ENCODE peak calls at places on chromosomes 1 and 21, in six cellular contexts. Z, P, L, Y, U and S are unnamed samples.

GRCh38 chr1:230385930-230386329 is 40.2 kb downstream of the PGBD5 start:
- DNase-seq in Z (no peak), P (no peak), L (no peak), Y (no peak), U (no peak), S (no peak)

GRCh38 chr1:179137623-179138235 is 55.9 kb downstream of the TOR3A start:
- DNase-seq in Z (no peak), P (no peak), L (no peak), Y (no peak), U (peak), S (no peak)

GRCh38 chr1:167689569-167689925 is 32.2 kb upstream of the MPZL1 start:
- DNase-seq in Z (no peak), P (no peak), L (no peak), Y (no peak), U (no peak), S (no peak)

GRCh38 chr1:4702927-4703326 is 48.5 kb downstream of the AJAP1 start:
- DNase-seq in Z (no peak), P (no peak), L (no peak), Y (no peak), U (no peak), S (no peak)

GRCh38 chr1:190453550-190453949 is 24.1 kb downstream of the BRINP3 start:
- DNase-seq in Z (no peak), P (no peak), L (no peak), Y (peak), U (peak), S (no peak)

GRCh38 chr1:42684139-42684538 is 1.9 kb downstream of the YBX1 start:
- DNase-seq in Z (no peak), P (peak), L (no peak), Y (peak), U (peak), S (peak)

GRCh38 chr1:63124666-63125191 is 197.6 kb upstream of the FOXD3 start:
- DNase-seq in Z (no peak), P (peak), L (no peak), Y (no peak), U (peak), S (no peak)

GRCh38 chr1:75797273-75797588 is 549 bp downstream of the MSH4 start:
- DNase-seq in Z (no peak), P (no peak), L (no peak), Y (no peak), U (no peak), S (no peak)

GRCh38 chr1:202289009-202289408 is 52.7 kb downstream of the UBE2T start:
- DNase-seq in Z (no peak), P (no peak), L (no peak), Y (no peak), U (no peak), S (no peak)

GRCh38 chr1:65471901-65472332 is 51.4 kb downstream of the LEPR start:
- DNase-seq in Z (no peak), P (peak), L (no peak), Y (no peak), U (no peak), S (no peak)

GRCh38 chr1:241470908-241471610 is 48.5 kb downstream of the FH start:
- DNase-seq in Z (no peak), P (no peak), L (no peak), Y (no peak), U (no peak), S (no peak)

GRCh38 chr21:45109831-45110492 is 35.6 kb downstream of the ADARB1 start:
- DNase-seq in Z (no peak), P (no peak), L (no peak), Y (no peak), U (no peak), S (no peak)

GRCh38 chr1:235500971-235501540 is 3.2 kb downstream of the B3GALNT2 start:
- DNase-seq in Z (no peak), P (no peak), L (no peak), Y (no peak), U (peak), S (no peak)

GRCh38 chr1:26706315-26706714 is 10.5 kb downstream of the ARID1A start:
- DNase-seq in Z (no peak), P (no peak), L (no peak), Y (peak), U (no peak), S (no peak)

GRCh38 chr1:211928993-211929637 is 98.6 kb upstream of the LPGAT1 start:
- DNase-seq in Z (no peak), P (peak), L (no peak), Y (peak), U (peak), S (no peak)

GRCh38 chr1:95233321-95233736 is 681 bp upstream of the RWDD3 start:
- DNase-seq in Z (no peak), P (peak), L (no peak), Y (peak), U (peak), S (no peak)

GRCh38 chr1:38789498-38790169 is 69.9 kb downstream of the RRAGC start:
- DNase-seq in Z (no peak), P (peak), L (no peak), Y (no peak), U (no peak), S (no peak)

GRCh38 chr1:41582004-41582325 is 97.5 kb upstream of the EDN2 start:
- DNase-seq in Z (no peak), P (no peak), L (no peak), Y (no peak), U (no peak), S (no peak)

GRCh38 chr21:31905444-31906400 is 32.9 kb downstream of the HUNK start:
- DNase-seq in Z (no peak), P (no peak), L (no peak), Y (no peak), U (peak), S (no peak)

GRCh38 chr1:58753431-58753866 is 30.4 kb downstream of the JUN start:
- DNase-seq in Z (no peak), P (no peak), L (no peak), Y (no peak), U (no peak), S (no peak)

GRCh38 chr1:47732489-47732888 is 264.7 kb downstream of the TRABD2B start:
- DNase-seq in Z (no peak), P (no peak), L (no peak), Y (peak), U (no peak), S (no peak)

GRCh38 chr1:10908266-10908665 is 104.2 kb upstream of the TARDBP start:
- DNase-seq in Z (no peak), P (no peak), L (no peak), Y (no peak), U (no peak), S (no peak)

GRCh38 chr1:10910490-10911273 is 101.8 kb upstream of the TARDBP start:
- DNase-seq in Z (no peak), P (peak), L (no peak), Y (no peak), U (no peak), S (no peak)

GRCh38 chr1:10911274-10912166 is 100.9 kb upstream of the TARDBP start:
- DNase-seq in Z (no peak), P (no peak), L (no peak), Y (no peak), U (no peak), S (no peak)

GRCh38 chr1:10912441-10912840 is 100.0 kb upstream of the TARDBP start:
- DNase-seq in Z (no peak), P (no peak), L (no peak), Y (no peak), U (no peak), S (no peak)

GRCh38 chr1:10909697-10910489 is 102.6 kb upstream of the TARDBP start:
- DNase-seq in Z (no peak), P (no peak), L (peak), Y (peak), U (no peak), S (peak)
- TF ChIP-seq CTCF in Z (peak), P (peak), L (peak), Y (peak), U (peak), S (peak)

DNA sequence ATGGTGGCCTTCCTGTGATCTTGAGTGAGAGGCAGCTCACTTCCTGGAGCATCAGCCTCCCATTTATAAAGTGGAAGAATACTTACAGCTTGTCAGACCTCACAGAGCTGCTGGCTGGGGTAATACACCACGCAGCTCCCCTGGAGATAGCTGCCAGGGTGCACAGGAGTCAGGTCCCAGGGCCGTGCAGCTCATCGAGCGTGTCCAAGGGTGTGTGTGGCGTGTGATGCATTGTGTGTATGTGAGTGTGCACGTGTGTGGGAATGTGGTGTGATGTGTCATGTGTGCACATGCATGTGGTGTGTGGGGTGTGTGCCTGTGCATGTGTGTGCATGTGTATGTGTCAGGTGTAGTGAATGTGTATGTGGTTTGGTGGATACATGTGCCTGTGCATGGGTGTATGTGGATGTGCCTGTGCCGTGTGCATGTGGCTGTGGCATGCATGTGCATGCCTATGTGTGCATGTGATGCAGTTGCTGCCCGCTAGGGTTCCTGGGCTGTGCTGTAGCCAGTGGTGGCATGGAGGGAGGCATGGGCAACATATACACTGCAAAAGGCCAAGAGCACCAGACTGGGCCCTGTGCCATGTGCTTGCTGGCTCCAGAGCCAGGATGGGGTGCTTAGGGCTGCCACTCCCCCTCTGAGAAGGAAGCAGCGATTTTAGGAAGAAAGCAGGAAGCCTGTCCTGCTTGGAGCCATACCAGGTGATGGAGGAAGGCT is 24.6 kb downstream of the WNT3A start:
- DNase-seq in Z (no peak), P (no peak), L (no peak), Y (no peak), U (no peak), S (no peak)
- TF ChIP-seq CTCF in Z (no peak), P (no peak), L (no peak), Y (no peak), U (no peak), S (no peak)

DNA sequence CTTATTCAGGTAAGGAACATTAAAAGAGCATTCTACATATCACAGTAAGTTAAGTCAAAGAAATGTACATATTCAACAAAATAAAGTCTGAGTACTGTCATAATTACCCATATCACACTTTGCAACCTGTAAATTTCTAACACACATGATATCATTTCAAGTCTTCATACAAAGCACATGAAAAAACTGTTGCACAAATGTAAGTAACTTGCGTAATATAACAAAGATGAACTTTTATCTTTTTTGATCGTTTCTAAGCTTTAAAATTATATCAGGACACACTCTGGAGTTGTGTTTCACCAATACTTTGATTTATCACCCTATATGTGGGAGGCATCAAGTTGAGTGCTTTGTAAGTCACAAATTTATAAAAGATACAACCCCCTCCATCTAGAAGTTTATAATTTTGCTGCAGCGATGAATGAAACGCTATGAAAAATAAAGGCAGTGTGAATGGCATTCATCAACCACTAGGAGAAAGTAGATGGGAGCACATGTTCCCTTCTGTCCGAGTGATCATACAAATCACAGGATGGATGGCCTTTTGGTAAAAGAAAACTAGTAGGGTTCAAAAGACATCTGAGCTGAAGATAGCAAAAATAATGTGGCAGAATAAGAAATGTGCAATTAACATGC is 27.6 kb downstream of the NRIP1 start:
- DNase-seq in Z (no peak), P (no peak), L (no peak), Y (no peak), U (no peak), S (no peak)
- TF ChIP-seq CTCF in Z (peak), P (no peak), L (no peak), Y (no peak), U (no peak), S (peak)

DNA sequence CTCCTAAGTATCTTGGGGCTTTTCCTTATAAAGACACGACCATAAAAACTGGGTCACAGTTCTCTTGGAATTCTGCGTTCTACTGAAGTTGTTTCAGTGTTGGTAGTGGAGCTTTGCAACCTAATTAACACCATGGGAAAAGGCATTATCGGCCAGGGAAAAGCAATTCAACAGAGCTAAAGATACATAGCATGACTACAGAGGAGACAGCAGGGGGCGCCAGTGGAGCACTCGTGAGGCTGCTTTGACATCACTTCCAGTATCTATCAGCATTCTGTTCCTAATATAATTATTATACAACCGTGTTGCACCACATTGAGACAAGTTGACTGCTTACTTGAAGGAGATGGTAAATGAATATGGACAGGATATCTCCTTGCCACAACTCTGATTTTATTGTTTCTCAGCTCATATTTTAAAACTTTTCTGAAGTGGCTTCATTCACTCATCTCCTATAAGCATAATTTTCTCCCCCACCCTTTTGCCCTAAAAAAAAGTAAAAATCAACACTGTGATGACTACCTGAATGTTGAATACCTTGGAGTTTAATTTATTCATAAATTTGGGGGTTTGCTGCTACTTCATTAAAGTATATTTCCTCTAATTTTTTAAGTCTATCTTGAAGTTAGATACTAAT is 39.4 kb downstream of the ZP4 start:
- DNase-seq in Z (no peak), P (peak), L (peak), Y (peak), U (peak), S (peak)
- TF ChIP-seq CTCF in Z (peak), P (peak), L (peak), Y (peak), U (peak), S (peak)

GRCh38 chr1:164240081-164240480 is 318.9 kb upstream of the PBX1 start:
- DNase-seq in Z (no peak), P (peak), L (no peak), Y (peak), U (no peak), S (no peak)
- TF ChIP-seq CTCF in Z (peak), P (no peak), L (no peak), Y (peak), U (no peak), S (no peak)

GRCh38 chr1:52904590-52905375 is 16.8 kb downstream of the ECHDC2 start:
- DNase-seq in Z (no peak), P (peak), L (peak), Y (peak), U (no peak), S (peak)
- TF ChIP-seq CTCF in Z (peak), P (peak), L (peak), Y (peak), U (peak), S (peak)

DNA sequence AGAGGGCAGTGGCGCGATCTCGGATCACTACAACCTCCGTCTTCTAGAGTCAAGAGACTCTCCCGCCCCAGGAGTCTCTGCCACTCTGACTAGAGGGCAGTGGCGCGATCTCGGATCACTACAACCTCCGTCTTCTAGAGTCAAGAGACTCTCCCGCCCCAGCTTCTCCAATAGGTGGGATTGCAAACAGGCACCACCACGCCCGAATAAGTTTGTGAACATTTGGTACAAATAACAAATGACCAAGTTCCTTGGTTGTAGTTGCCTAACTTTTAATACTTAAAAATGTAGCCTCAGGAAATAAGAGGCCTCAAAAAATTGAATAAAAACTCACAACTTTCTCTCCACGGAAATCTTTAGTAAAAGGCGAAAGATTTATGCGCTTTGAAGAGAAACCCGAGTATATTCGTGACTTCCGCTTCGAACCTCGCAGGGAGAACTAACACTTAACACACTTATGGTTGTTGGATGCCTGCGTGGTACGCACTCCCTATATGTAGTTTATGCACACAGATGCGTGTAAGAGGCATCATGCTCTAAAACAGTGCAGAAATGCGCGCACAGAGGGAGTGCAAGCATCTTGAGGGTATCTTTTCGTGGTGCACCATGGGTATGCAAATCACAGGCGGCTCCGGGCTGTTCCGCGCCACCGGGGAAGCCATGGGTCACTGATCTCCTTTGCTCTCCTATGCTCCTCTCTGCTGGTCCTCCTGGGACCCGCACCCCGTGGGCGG is 11.4 kb downstream of the BTBD19 start:
- DNase-seq in Z (peak), P (peak), L (peak), Y (peak), U (peak), S (peak)
- TF ChIP-seq CTCF in Z (no peak), P (no peak), L (no peak), Y (no peak), U (peak), S (peak)